ENCODE peak calls at places on chromosome 17, in nine cellular contexts. F, C, Y, G, U, A, V, M and S are unnamed samples.

GRCh38 chr17:56751145-56751743 is 82.5 kb downstream of the C17orf67 start:
- DNase-seq in F (no peak), C (no peak), Y (no peak), G (no peak), U (no peak), A (peak), V (no peak), M (no peak), S (no peak)

GRCh38 chr17:69870091-69870530 is 204.9 kb upstream of the KCNJ16 start:
- DNase-seq in F (no peak), C (no peak), Y (peak), G (no peak), U (no peak), A (no peak), V (no peak), M (peak), S (peak)

GRCh38 chr17:17792551-17793377 is 44.0 kb downstream of the SREBF1 start:
- DNase-seq in F (no peak), C (peak), Y (peak), G (no peak), U (peak), A (no peak), V (no peak), M (peak), S (no peak)

GRCh38 chr17:75845058-75845711 is 981 bp upstream of the UNC13D start:
- DNase-seq in F (peak), C (peak), Y (peak), G (peak), U (peak), A (peak), V (no peak), M (peak), S (peak)

GRCh38 chr17:17258011-17258410 is 21.0 kb upstream of the FLCN start:
- DNase-seq in F (no peak), C (no peak), Y (no peak), G (no peak), U (no peak), A (no peak), V (no peak), M (no peak), S (no peak)

GRCh38 chr17:2903193-2903974 is 107.1 kb downstream of the RAP1GAP2 start:
- DNase-seq in F (no peak), C (peak), Y (no peak), G (no peak), U (no peak), A (no peak), V (no peak), M (no peak), S (no peak)

GRCh38 chr17:57941384-57942370 is 13.5 kb downstream of the CUEDC1 start:
- DNase-seq in F (no peak), C (no peak), Y (no peak), G (no peak), U (no peak), A (no peak), V (no peak), M (no peak), S (no peak)

GRCh38 chr17:2685696-2686095 is 25.9 kb downstream of the CLUH start:
- DNase-seq in F (no peak), C (no peak), Y (no peak), G (no peak), U (no peak), A (no peak), V (no peak), M (no peak), S (no peak)

GRCh38 chr17:69577098-69577497 is 162.6 kb downstream of the MAP2K6 start:
- DNase-seq in F (no peak), C (no peak), Y (no peak), G (no peak), U (no peak), A (no peak), V (no peak), M (no peak), S (no peak)

GRCh38 chr17:75843577-75844529 is at the start of gene UNC13D:
- DNase-seq in F (peak), C (peak), Y (no peak), G (peak), U (no peak), A (peak), V (no peak), M (no peak), S (no peak)

GRCh38 chr17:1005361-1005946 is 8.5 kb downstream of the TIMM22 start:
- DNase-seq in F (peak), C (peak), Y (no peak), G (no peak), U (peak), A (no peak), V (no peak), M (peak), S (peak)

GRCh38 chr17:1004769-1005295 is 7.9 kb downstream of the TIMM22 start:
- DNase-seq in F (no peak), C (peak), Y (no peak), G (no peak), U (no peak), A (no peak), V (no peak), M (no peak), S (no peak)

GRCh38 chr17:1003633-1003971 is 6.7 kb downstream of the TIMM22 start:
- DNase-seq in F (no peak), C (no peak), Y (no peak), G (no peak), U (no peak), A (no peak), V (no peak), M (no peak), S (no peak)

GRCh38 chr17:1002771-1003555 is 6.0 kb downstream of the TIMM22 start:
- DNase-seq in F (no peak), C (no peak), Y (no peak), G (no peak), U (peak), A (no peak), V (peak), M (peak), S (peak)

DNA sequence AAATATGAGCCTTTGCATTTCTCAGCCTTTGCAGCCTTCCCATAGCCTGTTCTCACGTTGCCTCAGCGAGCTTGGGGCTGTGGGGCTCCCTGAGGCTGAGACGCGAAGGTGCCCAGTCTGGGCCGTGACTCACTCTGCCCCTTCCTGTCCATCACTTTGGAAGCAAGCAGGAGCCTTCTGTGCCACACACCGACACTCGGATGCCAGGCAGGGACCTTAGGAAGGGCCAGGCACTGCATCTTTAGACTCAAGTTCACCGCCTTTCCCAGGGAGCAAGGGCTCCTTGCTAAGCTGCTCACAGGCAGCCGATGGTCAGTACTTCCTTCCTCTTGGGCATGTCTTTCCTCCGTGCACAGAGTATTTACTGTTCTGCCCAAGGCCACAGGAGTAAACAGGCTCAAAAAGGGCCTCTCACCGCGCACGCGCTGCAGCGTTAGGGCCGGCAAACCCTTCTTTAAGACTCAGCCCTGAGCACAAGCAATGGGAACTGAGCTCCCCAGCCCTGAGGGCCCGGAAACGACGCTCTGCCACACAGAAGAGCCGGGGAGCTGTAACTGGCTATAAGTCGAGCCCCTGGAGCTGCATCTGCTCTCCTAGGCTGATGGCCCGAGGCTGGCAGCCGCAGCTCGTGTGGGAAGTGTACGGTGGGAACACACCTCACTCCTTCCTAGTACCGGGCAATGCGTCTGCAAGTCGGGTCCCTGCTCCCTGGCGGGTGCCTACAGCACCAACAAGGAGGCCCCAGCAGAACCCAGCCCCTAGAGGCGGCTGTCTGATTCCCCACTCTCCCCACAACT is 7.2 kb downstream of the TIMM22 start:
- DNase-seq in F (no peak), C (peak), Y (no peak), G (no peak), U (no peak), A (no peak), V (no peak), M (no peak), S (no peak)
- H3K4me3 ChIP-seq in F (no peak), C (no peak), Y (no peak), G (peak), U (no peak), A (no peak), V (no peak), M (no peak), S (no peak)

GRCh38 chr17:42937712-42938596 is 26.3 kb downstream of the AARSD1 start:
- DNase-seq in F (peak), C (no peak), Y (peak), G (no peak), U (peak), A (no peak), V (peak), M (peak), S (peak)
- TF ChIP-seq CTCF in F (peak), C (no peak), Y (peak), G (peak), U (peak), A (peak), V (peak), M (peak), S (peak)

GRCh38 chr17:18862011-18862410 is 4.1 kb downstream of the PRPSAP2 start:
- DNase-seq in F (no peak), C (no peak), Y (no peak), G (no peak), U (no peak), A (no peak), V (no peak), M (no peak), S (no peak)
- H3K4me3 ChIP-seq in F (no peak), C (no peak), Y (no peak), G (no peak), U (no peak), A (no peak), V (no peak), M (no peak), S (no peak)

DNA sequence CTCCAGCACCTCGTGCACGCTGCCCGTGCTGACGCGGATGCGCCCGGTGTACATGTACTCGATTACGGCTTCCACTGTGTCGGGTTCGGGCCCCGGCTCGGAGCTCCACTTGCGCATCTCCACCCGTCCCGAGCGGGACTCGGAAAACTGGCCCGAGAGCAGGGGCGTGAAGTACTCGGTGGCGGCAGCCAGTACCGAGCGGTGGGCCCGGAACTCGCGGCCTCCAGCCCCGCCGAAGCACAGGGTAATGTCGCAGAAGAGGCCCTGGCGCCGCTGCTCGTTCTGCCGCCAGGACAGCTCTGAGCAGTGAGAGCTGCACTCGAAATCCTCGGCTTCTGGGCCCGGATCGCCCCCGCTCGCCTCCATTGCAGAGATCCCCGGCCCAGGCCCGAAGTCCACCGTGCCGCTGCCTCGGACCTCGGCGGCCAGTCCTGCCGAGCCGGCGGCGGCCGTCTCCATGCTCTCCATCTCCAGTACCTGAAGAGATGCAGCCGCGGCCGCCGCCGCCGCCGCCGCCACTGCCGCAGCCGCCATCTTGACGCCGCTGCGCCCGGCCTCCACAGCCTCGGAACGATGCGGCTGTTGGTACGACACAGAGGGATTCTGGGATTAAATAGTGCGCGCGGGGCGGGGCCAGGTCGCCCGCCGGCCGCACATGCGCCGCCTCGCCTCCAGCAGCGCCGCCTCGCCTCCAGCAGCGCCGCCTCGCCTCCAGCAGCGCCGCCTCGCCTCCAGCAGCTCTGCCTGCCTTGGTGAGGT is at the start of gene KLHL11:
- DNase-seq in F (peak), C (peak), Y (peak), G (peak), U (peak), A (peak), V (peak), M (peak), S (peak)
- TF ChIP-seq CTCF in F (no peak), C (no peak), Y (no peak), G (peak), U (no peak), A (no peak), V (peak), M (no peak), S (no peak)

GRCh38 chr17:78933025-78933958 is 8.1 kb upstream of the TIMP2 start:
- DNase-seq in F (peak), C (peak), Y (no peak), G (no peak), U (peak), A (peak), V (peak), M (peak), S (peak)

GRCh38 chr17:78933959-78934568 is 8.9 kb upstream of the TIMP2 start:
- DNase-seq in F (peak), C (peak), Y (peak), G (peak), U (peak), A (no peak), V (peak), M (peak), S (peak)

GRCh38 chr17:78935419-78936323 is 10.5 kb upstream of the TIMP2 start:
- DNase-seq in F (no peak), C (peak), Y (no peak), G (no peak), U (peak), A (no peak), V (peak), M (peak), S (peak)

GRCh38 chr17:78937561-78937960 is 12.4 kb upstream of the TIMP2 start:
- DNase-seq in F (no peak), C (no peak), Y (no peak), G (no peak), U (no peak), A (no peak), V (no peak), M (no peak), S (no peak)

DNA sequence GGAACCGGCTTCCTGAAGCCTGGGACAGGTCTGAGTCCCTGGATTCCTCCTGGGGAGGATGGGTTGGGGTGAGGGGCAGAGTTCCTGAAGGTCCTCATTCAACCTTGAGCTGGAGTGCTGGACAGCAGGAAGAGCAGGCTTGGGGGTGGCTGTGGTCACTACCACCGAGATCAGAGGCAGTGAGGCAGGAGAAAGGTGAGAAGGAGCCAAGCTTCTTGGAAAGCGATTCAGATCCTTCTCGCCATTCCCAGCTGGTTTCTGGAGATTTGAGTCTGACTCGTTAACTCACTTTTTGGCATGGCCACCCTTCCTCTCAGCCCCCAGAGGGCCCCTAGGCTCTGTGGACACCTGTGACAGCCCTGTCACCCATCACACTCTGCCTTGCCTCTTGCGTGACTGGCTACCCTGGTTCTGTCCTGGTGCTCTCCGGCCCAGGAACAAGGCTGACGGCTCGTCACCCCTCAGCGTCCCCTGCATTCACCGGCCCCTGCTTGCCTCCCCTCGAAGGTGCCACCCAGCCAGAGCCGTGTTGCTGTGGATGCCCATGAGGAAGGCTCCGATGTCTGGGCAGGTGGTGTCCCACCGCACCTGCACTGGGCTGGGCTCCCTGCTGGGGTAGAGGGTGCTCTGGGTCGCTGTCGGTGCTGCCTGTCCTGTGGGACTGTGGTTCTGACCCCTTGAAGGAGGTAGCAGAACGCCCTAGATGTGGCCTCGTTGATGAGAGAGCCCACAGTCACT is 9.7 kb upstream of the TIMP2 start:
- DNase-seq in F (no peak), C (no peak), Y (no peak), G (no peak), U (peak), A (no peak), V (no peak), M (no peak), S (peak)
- H3K4me3 ChIP-seq in F (no peak), C (no peak), Y (no peak), G (no peak), U (peak), A (no peak), V (no peak), M (no peak), S (peak)

DNA sequence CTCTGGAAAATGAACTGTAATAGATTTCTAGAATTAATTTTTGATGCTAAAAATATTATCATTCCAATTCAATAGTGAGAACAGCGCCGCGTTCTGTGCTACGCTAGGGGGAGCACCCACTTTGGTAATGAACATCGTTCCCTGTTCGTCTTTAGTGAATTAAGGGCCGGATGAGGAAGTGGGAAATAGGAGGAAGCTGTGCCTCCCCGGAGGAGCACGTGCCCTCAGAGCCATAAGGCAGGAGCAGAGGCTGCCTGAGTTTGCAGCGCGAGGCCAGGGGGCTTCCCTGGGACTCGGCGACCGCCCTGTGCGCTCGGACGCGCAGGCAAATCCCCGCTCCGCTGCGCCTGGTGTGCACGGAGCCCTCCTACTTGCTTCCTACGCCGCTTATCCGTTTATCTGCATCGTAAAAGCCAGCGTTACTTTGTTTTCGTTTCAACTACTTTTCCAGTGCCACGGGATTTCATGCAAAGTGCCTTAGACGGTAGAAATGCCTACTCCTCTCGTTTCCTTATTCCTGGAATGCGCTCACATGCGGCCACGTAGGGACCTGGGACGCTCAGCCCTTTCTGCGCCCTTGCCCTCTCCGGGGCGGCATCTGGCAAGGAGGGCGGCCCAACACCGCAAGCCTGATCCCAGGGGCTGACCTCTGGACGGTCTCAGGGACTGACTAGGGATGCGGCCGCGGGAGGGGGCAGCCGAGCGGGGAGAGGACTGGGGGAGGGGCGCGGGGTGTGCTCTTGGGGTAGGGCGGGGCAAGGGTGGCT is 76.4 kb downstream of the KCNJ12 start:
- DNase-seq in F (no peak), C (peak), Y (peak), G (peak), U (peak), A (peak), V (peak), M (peak), S (peak)
- TF ChIP-seq CTCF in F (peak), C (no peak), Y (peak), G (peak), U (peak), A (peak), V (peak), M (peak), S (peak)

GRCh38 chr17:36937001-36937960 is at the start of gene LHX1:
- DNase-seq in F (peak), C (no peak), Y (peak), G (no peak), U (no peak), A (no peak), V (no peak), M (no peak), S (no peak)
- H3K4me3 ChIP-seq in F (peak), C (peak), Y (peak), G (peak), U (peak), A (peak), V (no peak), M (no peak), S (no peak)